ENCODE peak calls at places on chromosomes 7 and 10, in seven cellular contexts. One of them, this sample, is unnamed. For H3K27me3, the result is how much of the 10 kb centered on the place peaks cover.

GRCh38 chr10:104707602-104708160 is 66.6 kb downstream of the SORCS3 start:
- DNase-seq in neural progenitor cell: no peak
- DNase-seq in GM23248: no peak
- DNase-seq in transverse colon: no peak
- DNase-seq in cardiac muscle cell: no peak
- DNase-seq in PC-3: no peak
- DNase-seq in ascending aorta: no peak
- DNase-seq in this sample: no peak

GRCh38 chr10:64033710-64034109 is 512.5 kb downstream of the REEP3 start:
- DNase-seq in transverse colon: no peak
- DNase-seq in GM23248: no peak
- DNase-seq in PC-3: peak
- DNase-seq in ascending aorta: no peak
- DNase-seq in neural progenitor cell: no peak
- DNase-seq in cardiac muscle cell: no peak
- DNase-seq in this sample: no peak

GRCh38 chr10:106224676-106225075 is 939.8 kb downstream of the SORCS1 start:
- DNase-seq in transverse colon: no peak
- DNase-seq in neural progenitor cell: no peak
- DNase-seq in ascending aorta: no peak
- DNase-seq in PC-3: peak
- DNase-seq in cardiac muscle cell: peak
- DNase-seq in GM23248: peak
- DNase-seq in this sample: no peak

GRCh38 chr10:97179731-97180366 is 5.9 kb downstream of the SLIT1 start:
- DNase-seq in transverse colon: no peak
- DNase-seq in ascending aorta: no peak
- DNase-seq in neural progenitor cell: peak
- DNase-seq in PC-3: no peak
- DNase-seq in GM23248: peak
- DNase-seq in cardiac muscle cell: peak
- DNase-seq in this sample: no peak

GRCh38 chr7:21371371-21371770 is 56.5 kb upstream of the SP4 start:
- DNase-seq in ascending aorta: no peak
- DNase-seq in GM23248: no peak
- DNase-seq in cardiac muscle cell: no peak
- DNase-seq in transverse colon: no peak
- DNase-seq in PC-3: no peak
- DNase-seq in neural progenitor cell: peak
- DNase-seq in this sample: no peak

GRCh38 chr7:11082121-11082520 is 108.4 kb downstream of the PHF14 start:
- DNase-seq in ascending aorta: no peak
- DNase-seq in cardiac muscle cell: no peak
- DNase-seq in transverse colon: no peak
- DNase-seq in GM23248: no peak
- DNase-seq in PC-3: no peak
- DNase-seq in neural progenitor cell: no peak
- DNase-seq in this sample: no peak

GRCh38 chr10:115829501-115830215 is 443.3 kb downstream of the GFRA1 start:
- DNase-seq in ascending aorta: no peak
- DNase-seq in cardiac muscle cell: peak
- DNase-seq in neural progenitor cell: peak
- DNase-seq in PC-3: no peak
- DNase-seq in transverse colon: no peak
- DNase-seq in GM23248: peak
- DNase-seq in this sample: no peak

GRCh38 chr10:26781797-26782196 is 79.0 kb downstream of the ABI1 start:
- DNase-seq in PC-3: peak
- DNase-seq in neural progenitor cell: no peak
- DNase-seq in transverse colon: no peak
- DNase-seq in GM23248: peak
- DNase-seq in cardiac muscle cell: no peak
- DNase-seq in ascending aorta: no peak
- DNase-seq in this sample: peak

GRCh38 chr10:42990016-42990720 is 86.7 kb upstream of the RET start:
- DNase-seq in PC-3: no peak
- DNase-seq in ascending aorta: no peak
- DNase-seq in transverse colon: no peak
- DNase-seq in neural progenitor cell: no peak
- DNase-seq in GM23248: no peak
- DNase-seq in cardiac muscle cell: no peak
- DNase-seq in this sample: peak

GRCh38 chr7:40753455-40753854 is 618.6 kb downstream of the SUGCT start:
- DNase-seq in PC-3: peak
- DNase-seq in transverse colon: no peak
- DNase-seq in cardiac muscle cell: no peak
- DNase-seq in GM23248: peak
- DNase-seq in ascending aorta: no peak
- DNase-seq in neural progenitor cell: no peak
- DNase-seq in this sample: no peak

GRCh38 chr10:2392145-2392812 is 655.0 kb upstream of the ADARB2 start:
- DNase-seq in GM23248: no peak
- DNase-seq in cardiac muscle cell: peak
- DNase-seq in ascending aorta: no peak
- DNase-seq in transverse colon: no peak
- DNase-seq in PC-3: no peak
- DNase-seq in neural progenitor cell: no peak
- DNase-seq in this sample: no peak

GRCh38 chr10:50929670-50930069 is 44.2 kb upstream of the A1CF start:
- DNase-seq in cardiac muscle cell: peak
- DNase-seq in ascending aorta: no peak
- DNase-seq in neural progenitor cell: no peak
- DNase-seq in GM23248: peak
- DNase-seq in transverse colon: no peak
- DNase-seq in PC-3: peak
- DNase-seq in this sample: no peak

GRCh38 chr7:118496138-118496644 is 271.7 kb downstream of the ANKRD7 start:
- DNase-seq in neural progenitor cell: no peak
- DNase-seq in transverse colon: no peak
- DNase-seq in PC-3: no peak
- DNase-seq in cardiac muscle cell: no peak
- DNase-seq in GM23248: no peak
- DNase-seq in ascending aorta: no peak
- DNase-seq in this sample: no peak

GRCh38 chr7:21300692-21301091 is 127.2 kb upstream of the SP4 start:
- DNase-seq in transverse colon: no peak
- DNase-seq in neural progenitor cell: no peak
- DNase-seq in PC-3: peak
- DNase-seq in GM23248: no peak
- DNase-seq in cardiac muscle cell: no peak
- DNase-seq in ascending aorta: no peak
- DNase-seq in this sample: no peak

GRCh38 chr10:19843487-19843886 is 27.3 kb downstream of the PLXDC2 start:
- DNase-seq in transverse colon: no peak
- DNase-seq in PC-3: no peak
- DNase-seq in GM23248: peak
- DNase-seq in ascending aorta: no peak
- DNase-seq in neural progenitor cell: no peak
- DNase-seq in cardiac muscle cell: peak
- DNase-seq in this sample: peak

GRCh38 chr7:13151982-13152381 is 464.5 kb downstream of the ARL4A start:
- DNase-seq in PC-3: peak
- DNase-seq in ascending aorta: no peak
- DNase-seq in cardiac muscle cell: no peak
- DNase-seq in neural progenitor cell: no peak
- DNase-seq in transverse colon: no peak
- DNase-seq in GM23248: no peak
- DNase-seq in this sample: no peak

GRCh38 chr10:100715445-100716385 is 29.7 kb upstream of the PAX2 start:
- DNase-seq in cardiac muscle cell: peak
- DNase-seq in neural progenitor cell: peak
- DNase-seq in ascending aorta: no peak
- DNase-seq in PC-3: no peak
- DNase-seq in transverse colon: no peak
- DNase-seq in GM23248: no peak
- DNase-seq in this sample: no peak

GRCh38 chr10:100715101-100715444 is 30.3 kb upstream of the PAX2 start:
- DNase-seq in PC-3: no peak
- DNase-seq in cardiac muscle cell: no peak
- DNase-seq in ascending aorta: no peak
- DNase-seq in GM23248: no peak
- DNase-seq in neural progenitor cell: no peak
- DNase-seq in transverse colon: no peak
- DNase-seq in this sample: no peak

GRCh38 chr10:100713049-100713858 is 32.1 kb upstream of the PAX2 start:
- DNase-seq in ascending aorta: no peak
- DNase-seq in GM23248: peak
- DNase-seq in transverse colon: no peak
- DNase-seq in neural progenitor cell: peak
- DNase-seq in cardiac muscle cell: peak
- DNase-seq in PC-3: no peak
- DNase-seq in this sample: no peak

GRCh38 chr10:100713859-100714565 is 31.4 kb upstream of the PAX2 start:
- DNase-seq in transverse colon: no peak
- DNase-seq in PC-3: no peak
- DNase-seq in ascending aorta: no peak
- DNase-seq in GM23248: no peak
- DNase-seq in cardiac muscle cell: no peak
- DNase-seq in neural progenitor cell: no peak
- DNase-seq in this sample: no peak

GRCh38 chr10:100714566-100714950 is 30.8 kb upstream of the PAX2 start:
- DNase-seq in transverse colon: no peak
- DNase-seq in GM23248: no peak
- DNase-seq in ascending aorta: no peak
- DNase-seq in neural progenitor cell: no peak
- DNase-seq in cardiac muscle cell: no peak
- DNase-seq in PC-3: no peak
- DNase-seq in this sample: no peak
- H3K27me3 ChIP-seq in transverse colon: half or more
- H3K27me3 ChIP-seq in GM23248: half or more
- H3K27me3 ChIP-seq in ascending aorta: under half
- H3K27me3 ChIP-seq in neural progenitor cell: half or more
- H3K27me3 ChIP-seq in cardiac muscle cell: half or more
- H3K27me3 ChIP-seq in PC-3: under half
- H3K27me3 ChIP-seq in this sample: half or more

DNA sequence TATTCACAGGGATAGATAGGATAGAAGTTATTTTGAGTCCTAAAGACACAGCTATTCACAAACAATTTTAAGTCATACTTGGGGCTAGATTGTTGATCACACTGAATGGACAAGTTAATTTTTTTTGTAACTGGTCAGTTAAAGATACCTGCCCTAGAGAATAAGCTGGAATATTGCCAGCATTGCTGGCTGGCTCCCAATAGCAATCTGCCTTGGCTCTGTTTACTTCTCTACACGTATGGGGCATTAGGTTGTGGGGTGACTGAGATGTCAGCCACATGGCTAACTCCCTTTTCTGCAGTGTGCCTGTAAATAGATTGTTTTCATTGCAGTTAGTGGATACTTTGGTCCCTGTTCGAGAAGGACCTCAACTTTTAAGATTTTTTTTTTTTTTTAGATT is 128.2 kb downstream of the SEMA3E start:
- DNase-seq in neural progenitor cell: no peak
- DNase-seq in PC-3: no peak
- DNase-seq in transverse colon: no peak
- DNase-seq in ascending aorta: no peak
- DNase-seq in cardiac muscle cell: no peak
- DNase-seq in GM23248: no peak
- DNase-seq in this sample: no peak
- H3K4me3 ChIP-seq in neural progenitor cell: no peak
- H3K4me3 ChIP-seq in PC-3: no peak
- H3K4me3 ChIP-seq in transverse colon: no peak
- H3K4me3 ChIP-seq in ascending aorta: no peak
- H3K4me3 ChIP-seq in cardiac muscle cell: no peak
- H3K4me3 ChIP-seq in GM23248: no peak
- H3K4me3 ChIP-seq in this sample: no peak

GRCh38 chr10:3672220-3672619 is 112.8 kb downstream of the KLF6 start:
- DNase-seq in transverse colon: no peak
- DNase-seq in neural progenitor cell: no peak
- DNase-seq in ascending aorta: no peak
- DNase-seq in cardiac muscle cell: peak
- DNase-seq in PC-3: no peak
- DNase-seq in GM23248: peak
- DNase-seq in this sample: no peak

GRCh38 chr10:3671431-3671955 is 113.5 kb downstream of the KLF6 start:
- DNase-seq in ascending aorta: no peak
- DNase-seq in cardiac muscle cell: no peak
- DNase-seq in neural progenitor cell: no peak
- DNase-seq in GM23248: no peak
- DNase-seq in transverse colon: no peak
- DNase-seq in PC-3: no peak
- DNase-seq in this sample: no peak

GRCh38 chr10:3668276-3668960 is 116.6 kb downstream of the KLF6 start:
- DNase-seq in transverse colon: peak
- DNase-seq in GM23248: peak
- DNase-seq in PC-3: no peak
- DNase-seq in ascending aorta: no peak
- DNase-seq in neural progenitor cell: peak
- DNase-seq in cardiac muscle cell: peak
- DNase-seq in this sample: no peak

GRCh38 chr10:3666525-3667302 is 118.3 kb downstream of the KLF6 start:
- DNase-seq in cardiac muscle cell: no peak
- DNase-seq in neural progenitor cell: no peak
- DNase-seq in GM23248: no peak
- DNase-seq in PC-3: no peak
- DNase-seq in transverse colon: no peak
- DNase-seq in ascending aorta: no peak
- DNase-seq in this sample: no peak

DNA sequence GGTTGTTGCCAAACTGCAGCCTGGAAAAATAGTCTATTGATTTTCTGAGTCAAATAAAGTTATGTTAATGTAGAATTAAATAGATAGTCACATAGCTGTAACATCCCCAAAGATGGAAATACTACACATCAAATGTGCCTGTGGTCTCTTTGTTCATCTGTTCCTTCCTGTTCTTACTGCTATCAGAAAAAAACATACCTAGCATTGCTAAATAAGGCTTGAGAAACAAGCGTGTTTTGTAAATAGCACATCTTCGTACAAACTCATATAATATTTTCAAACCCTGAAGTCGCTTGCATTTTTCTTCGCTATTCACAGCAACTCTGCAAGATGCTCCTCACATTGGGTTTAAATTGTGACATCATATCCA is 116.1 kb downstream of the KLF6 start:
- DNase-seq in cardiac muscle cell: peak
- DNase-seq in neural progenitor cell: no peak
- DNase-seq in ascending aorta: no peak
- DNase-seq in GM23248: no peak
- DNase-seq in transverse colon: no peak
- DNase-seq in PC-3: no peak
- DNase-seq in this sample: no peak
- H3K27ac ChIP-seq in cardiac muscle cell: no peak
- H3K27ac ChIP-seq in neural progenitor cell: no peak
- H3K27ac ChIP-seq in ascending aorta: no peak
- H3K27ac ChIP-seq in GM23248: no peak
- H3K27ac ChIP-seq in transverse colon: no peak
- H3K27ac ChIP-seq in PC-3: no peak
- H3K27ac ChIP-seq in this sample: no peak

DNA sequence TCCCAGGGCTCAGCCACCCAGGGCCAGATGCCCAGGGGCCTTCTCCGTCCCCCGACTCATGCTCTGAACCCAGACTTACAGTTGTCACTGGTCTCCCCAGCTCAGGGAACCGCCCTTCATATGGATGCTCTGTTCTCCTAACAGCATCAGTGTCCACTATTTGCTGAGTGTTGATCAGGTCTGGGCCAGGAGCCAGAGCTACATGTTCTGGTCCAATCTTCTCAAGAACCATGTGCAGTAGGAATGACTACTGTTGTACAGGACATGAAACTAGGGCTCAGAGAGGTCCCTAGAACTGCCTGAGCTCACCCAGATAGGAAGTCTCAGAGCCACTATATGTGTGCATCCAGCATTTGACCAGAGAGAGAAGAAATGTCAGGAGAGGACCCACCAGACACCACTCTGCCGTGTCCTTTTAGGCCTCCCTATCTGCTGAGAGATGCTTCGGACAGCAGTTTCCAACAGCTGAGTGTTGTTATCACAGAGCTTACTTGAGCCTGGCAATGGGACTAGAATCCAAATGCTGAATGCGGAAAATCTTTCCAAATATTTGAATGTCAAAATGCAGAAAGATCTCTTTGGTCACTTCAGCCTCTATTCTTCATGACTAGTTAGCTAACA is 246.2 kb downstream of the TNS3 start:
- DNase-seq in GM23248: peak
- DNase-seq in neural progenitor cell: no peak
- DNase-seq in transverse colon: no peak
- DNase-seq in cardiac muscle cell: no peak
- DNase-seq in PC-3: no peak
- DNase-seq in ascending aorta: no peak
- DNase-seq in this sample: no peak
- H3K27me3 ChIP-seq in GM23248: under half
- H3K27me3 ChIP-seq in neural progenitor cell: under half
- H3K27me3 ChIP-seq in transverse colon: under half
- H3K27me3 ChIP-seq in cardiac muscle cell: under half
- H3K27me3 ChIP-seq in PC-3: under half
- H3K27me3 ChIP-seq in ascending aorta: under half
- H3K27me3 ChIP-seq in this sample: under half